ENCODE peak calls at places on chromosomes 3 and 15, in six cellular contexts. N is globus pallidus, C is A673, M is NB4, Q is stomach, W is mucosa of descending colon. Z is an unnamed sample.

GRCh38 chr3:21531909-21532308 is 219.1 kb downstream of the ZNF385D start:
- DNase-seq in M (peak; percentile 65), C (no peak), Q (no peak), W (no peak), N (no peak), Z (no peak)

GRCh38 chr3:158918008-158918407 is 116.2 kb downstream of the MFSD1 start:
- DNase-seq in C (peak; percentile 73), W (peak; percentile 63), Q (peak; percentile 46), M (peak; percentile 55), N (peak; percentile 24), Z (no peak)

GRCh38 chr15:92273286-92273685 is 120.4 kb upstream of the ST8SIA2 start:
- DNase-seq in N (no peak), Q (no peak), W (no peak), C (no peak), M (no peak), Z (no peak)

GRCh38 chr15:41683955-41684354 is 23.8 kb downstream of the MGA start:
- DNase-seq in W (no peak), Q (no peak), N (no peak), C (no peak), M (no peak), Z (no peak)

GRCh38 chr15:80182611-80183210 is 29.9 kb downstream of the FAH start:
- DNase-seq in Q (no peak), N (no peak), W (no peak), M (no peak), C (no peak), Z (no peak)

GRCh38 chr3:32203854-32204253 is 34.6 kb upstream of the CMTM8 start:
- DNase-seq in N (no peak), W (no peak), C (peak; percentile 22), M (no peak), Q (no peak), Z (no peak)

GRCh38 chr15:60118564-60119080 is 114.5 kb downstream of the FOXB1 start:
- DNase-seq in M (no peak), N (no peak), C (no peak), Q (no peak), W (no peak), Z (no peak)

GRCh38 chr3:108527109-108527508 is 16.7 kb upstream of the MYH15 start:
- DNase-seq in N (no peak), W (no peak), Q (no peak), C (no peak), M (no peak), Z (no peak)

GRCh38 chr3:56251343-56251945 is 216.8 kb downstream of the ERC2 start:
- DNase-seq in N (peak; percentile 55), M (peak; percentile 52), W (peak; percentile 67), Q (peak; percentile 34), C (peak; percentile 41), Z (no peak)

GRCh38 chr3:187641319-187641976 is 28.7 kb downstream of the SST start:
- DNase-seq in C (no peak), M (no peak), N (no peak), W (no peak), Q (no peak), Z (no peak)